ENCODE peak calls at places on chromosomes 12 and 14, in five cellular contexts. E is ovary; N is body of pancreas; C is BE2C; I is CD4-positive, alpha-beta T cell. X is an unnamed sample.

GRCh38 chr12:110317921-110318320 is 36.9 kb downstream of the ATP2A2 start:
- DNase-seq in E (no peak), N (no peak), C (no peak), I (no peak), X (no peak)

GRCh38 chr12:26212988-26213387 is 17.6 kb downstream of the SSPN start:
- DNase-seq in E (no peak), N (no peak), C (no peak), I (no peak), X (no peak)

GRCh38 chr12:48894271-48894670 is 28.6 kb upstream of the RND1 start:
- DNase-seq in E (no peak), N (no peak), C (no peak), I (no peak), X (no peak)

GRCh38 chr14:99441157-99441870 is 39.3 kb downstream of the SETD3 start:
- DNase-seq in E (no peak), N (no peak), C (peak), I (no peak), X (no peak)

GRCh38 chr14:67883717-67884116 is 64.1 kb downstream of the RAD51B start:
- DNase-seq in E (no peak), N (no peak), C (no peak), I (no peak), X (no peak)

GRCh38 chr12:92928431-92928961 is 599 bp downstream of the EEA1 start:
- DNase-seq in E (peak), N (no peak), C (no peak), I (peak), X (peak)

GRCh38 chr12:124665516-124665915 is 98.1 kb upstream of the NCOR2 start:
- DNase-seq in E (no peak), N (no peak), C (no peak), I (no peak), X (no peak)

GRCh38 chr14:96245710-96246534 is 10.1 kb upstream of the BDKRB1 start:
- DNase-seq in E (no peak), N (no peak), C (no peak), I (no peak), X (no peak)

GRCh38 chr14:93120952-93121834 is 5.5 kb upstream of the ITPK1 start:
- DNase-seq in E (no peak), N (no peak), C (no peak), I (no peak), X (no peak)

GRCh38 chr12:91986084-91986483 is 159.6 kb downstream of the BTG1 start:
- DNase-seq in E (no peak), N (no peak), C (no peak), I (no peak), X (no peak)

GRCh38 chr12:54379401-54380201 is 4.9 kb downstream of the ZNF385A start:
- DNase-seq in E (peak), N (peak), C (peak), I (peak), X (peak)

GRCh38 chr14:29310757-29311156 is 544.2 kb downstream of the FOXG1 start:
- DNase-seq in E (no peak), N (no peak), C (no peak), I (no peak), X (no peak)

GRCh38 chr14:58699656-58700055 is 61.9 kb downstream of the DACT1 start:
- DNase-seq in E (no peak), N (no peak), C (no peak), I (no peak), X (no peak)

GRCh38 chr14:78737116-78737515 is 566.9 kb downstream of the NRXN3 start:
- DNase-seq in E (no peak), N (no peak), C (no peak), I (no peak), X (no peak)

GRCh38 chr12:89960011-89960507 is 251.4 kb upstream of the ATP2B1 start:
- DNase-seq in E (no peak), N (no peak), C (no peak), I (no peak), X (no peak)

GRCh38 chr14:88479574-88479987 is 75.2 kb downstream of the PTPN21 start:
- DNase-seq in E (no peak), N (no peak), C (no peak), I (no peak), X (no peak)

GRCh38 chr12:79997115-79997805 is 62.4 kb upstream of the PPP1R12A start:
- DNase-seq in E (no peak), N (no peak), C (no peak), I (no peak), X (no peak)

GRCh38 chr12:9319842-9320173 is 111.6 kb upstream of the PZP start:
- DNase-seq in E (no peak), N (no peak), C (no peak), I (no peak), X (no peak)

GRCh38 chr14:68794856-68795601 is 2.2 kb upstream of the ZFP36L1 start:
- DNase-seq in E (peak), N (peak), C (no peak), I (no peak), X (no peak)